ENCODE peak calls at places on chromosomes 3 and 15, in six cellular contexts. One of them, this sample, is unnamed.

GRCh38 chr3:39814007-39814406 is 4.6 kb downstream of the MYRIP start:
- DNase-seq in CD4-positive, alpha-beta T cell: no peak
- DNase-seq in epithelial cell of esophagus: peak
- DNase-seq in endothelial cell: no peak
- DNase-seq in foreskin fibroblast: peak
- DNase-seq in Calu3: peak
- DNase-seq in this sample: no peak

GRCh38 chr15:55224892-55225291 is 28.2 kb upstream of the RSL24D1 start:
- DNase-seq in CD4-positive, alpha-beta T cell: no peak
- DNase-seq in epithelial cell of esophagus: no peak
- DNase-seq in endothelial cell: no peak
- DNase-seq in foreskin fibroblast: no peak
- DNase-seq in Calu3: no peak
- DNase-seq in this sample: no peak

GRCh38 chr3:147699175-147699838 is 290.1 kb downstream of the ZIC1 start:
- DNase-seq in CD4-positive, alpha-beta T cell: no peak
- DNase-seq in epithelial cell of esophagus: peak
- DNase-seq in endothelial cell: no peak
- DNase-seq in foreskin fibroblast: peak
- DNase-seq in Calu3: peak
- DNase-seq in this sample: no peak

GRCh38 chr3:100045696-100046095 is 68.6 kb downstream of the FILIP1L start:
- DNase-seq in CD4-positive, alpha-beta T cell: no peak
- DNase-seq in epithelial cell of esophagus: peak
- DNase-seq in endothelial cell: no peak
- DNase-seq in foreskin fibroblast: peak
- DNase-seq in Calu3: no peak
- DNase-seq in this sample: no peak

GRCh38 chr3:58609990-58610389 is 32.8 kb upstream of the FAM107A start:
- DNase-seq in CD4-positive, alpha-beta T cell: no peak
- DNase-seq in epithelial cell of esophagus: no peak
- DNase-seq in endothelial cell: no peak
- DNase-seq in foreskin fibroblast: no peak
- DNase-seq in Calu3: no peak
- DNase-seq in this sample: no peak

GRCh38 chr15:92801774-92802464 is 98.2 kb upstream of the CHD2 start:
- DNase-seq in CD4-positive, alpha-beta T cell: no peak
- DNase-seq in epithelial cell of esophagus: peak
- DNase-seq in endothelial cell: no peak
- DNase-seq in foreskin fibroblast: peak
- DNase-seq in Calu3: peak
- DNase-seq in this sample: peak

GRCh38 chr15:89898628-89899302 is 5.0 kb upstream of the AP3S2 start:
- DNase-seq in CD4-positive, alpha-beta T cell: peak
- DNase-seq in epithelial cell of esophagus: peak
- DNase-seq in endothelial cell: peak
- DNase-seq in foreskin fibroblast: peak
- DNase-seq in Calu3: peak
- DNase-seq in this sample: no peak

GRCh38 chr3:148962513-148962912 is 28.8 kb upstream of the GYG1 start:
- DNase-seq in CD4-positive, alpha-beta T cell: no peak
- DNase-seq in epithelial cell of esophagus: peak
- DNase-seq in endothelial cell: peak
- DNase-seq in foreskin fibroblast: peak
- DNase-seq in Calu3: peak
- DNase-seq in this sample: no peak

GRCh38 chr3:197399486-197399885 is 101.1 kb upstream of the DLG1 start:
- DNase-seq in CD4-positive, alpha-beta T cell: no peak
- DNase-seq in epithelial cell of esophagus: no peak
- DNase-seq in endothelial cell: no peak
- DNase-seq in foreskin fibroblast: no peak
- DNase-seq in Calu3: no peak
- DNase-seq in this sample: no peak

GRCh38 chr3:37787027-37787868 is 74.4 kb upstream of the CTDSPL start:
- DNase-seq in CD4-positive, alpha-beta T cell: no peak
- DNase-seq in epithelial cell of esophagus: no peak
- DNase-seq in endothelial cell: no peak
- DNase-seq in foreskin fibroblast: no peak
- DNase-seq in Calu3: no peak
- DNase-seq in this sample: no peak

GRCh38 chr3:194282436-194283122 is 68.5 kb downstream of the CPN2 start:
- DNase-seq in CD4-positive, alpha-beta T cell: no peak
- DNase-seq in epithelial cell of esophagus: no peak
- DNase-seq in endothelial cell: no peak
- DNase-seq in foreskin fibroblast: no peak
- DNase-seq in Calu3: no peak
- DNase-seq in this sample: peak

GRCh38 chr15:73930371-73930770 is 4.1 kb downstream of the LOXL1 start:
- DNase-seq in CD4-positive, alpha-beta T cell: no peak
- DNase-seq in epithelial cell of esophagus: peak
- DNase-seq in endothelial cell: no peak
- DNase-seq in foreskin fibroblast: peak
- DNase-seq in Calu3: no peak
- DNase-seq in this sample: no peak

GRCh38 chr3:86793786-86794185 is 197.2 kb downstream of the VGLL3 start:
- DNase-seq in CD4-positive, alpha-beta T cell: no peak
- DNase-seq in epithelial cell of esophagus: peak
- DNase-seq in endothelial cell: no peak
- DNase-seq in foreskin fibroblast: peak
- DNase-seq in Calu3: peak
- DNase-seq in this sample: no peak

GRCh38 chr15:38557855-38558713 is 6.5 kb downstream of the RASGRP1 start:
- DNase-seq in CD4-positive, alpha-beta T cell: no peak
- DNase-seq in epithelial cell of esophagus: no peak
- DNase-seq in endothelial cell: no peak
- DNase-seq in foreskin fibroblast: no peak
- DNase-seq in Calu3: no peak
- DNase-seq in this sample: no peak

GRCh38 chr3:172560026-172560425 is 36.8 kb upstream of the TNFSF10 start:
- DNase-seq in CD4-positive, alpha-beta T cell: no peak
- DNase-seq in epithelial cell of esophagus: no peak
- DNase-seq in endothelial cell: no peak
- DNase-seq in foreskin fibroblast: no peak
- DNase-seq in Calu3: peak
- DNase-seq in this sample: no peak

GRCh38 chr3:99670556-99670950 is 32.2 kb downstream of the COL8A1 start:
- DNase-seq in CD4-positive, alpha-beta T cell: no peak
- DNase-seq in epithelial cell of esophagus: no peak
- DNase-seq in endothelial cell: no peak
- DNase-seq in foreskin fibroblast: no peak
- DNase-seq in Calu3: no peak
- DNase-seq in this sample: no peak

GRCh38 chr15:57395292-57395691 is 19.0 kb downstream of the CGNL1 start:
- DNase-seq in CD4-positive, alpha-beta T cell: no peak
- DNase-seq in epithelial cell of esophagus: peak
- DNase-seq in endothelial cell: no peak
- DNase-seq in foreskin fibroblast: peak
- DNase-seq in Calu3: no peak
- DNase-seq in this sample: no peak

GRCh38 chr15:34065261-34065660 is 26.3 kb upstream of the AVEN start:
- DNase-seq in CD4-positive, alpha-beta T cell: no peak
- DNase-seq in epithelial cell of esophagus: no peak
- DNase-seq in endothelial cell: no peak
- DNase-seq in foreskin fibroblast: no peak
- DNase-seq in Calu3: no peak
- DNase-seq in this sample: no peak

GRCh38 chr3:49566312-49566711 is 12.0 kb downstream of the BSN start:
- DNase-seq in CD4-positive, alpha-beta T cell: no peak
- DNase-seq in epithelial cell of esophagus: no peak
- DNase-seq in endothelial cell: no peak
- DNase-seq in foreskin fibroblast: no peak
- DNase-seq in Calu3: no peak
- DNase-seq in this sample: no peak
- TF ChIP-seq CTCF in CD4-positive, alpha-beta T cell: no peak
- TF ChIP-seq CTCF in epithelial cell of esophagus: no peak
- TF ChIP-seq CTCF in endothelial cell: no peak
- TF ChIP-seq CTCF in foreskin fibroblast: peak
- TF ChIP-seq CTCF in Calu3: no peak
- TF ChIP-seq CTCF in this sample: no peak

DNA sequence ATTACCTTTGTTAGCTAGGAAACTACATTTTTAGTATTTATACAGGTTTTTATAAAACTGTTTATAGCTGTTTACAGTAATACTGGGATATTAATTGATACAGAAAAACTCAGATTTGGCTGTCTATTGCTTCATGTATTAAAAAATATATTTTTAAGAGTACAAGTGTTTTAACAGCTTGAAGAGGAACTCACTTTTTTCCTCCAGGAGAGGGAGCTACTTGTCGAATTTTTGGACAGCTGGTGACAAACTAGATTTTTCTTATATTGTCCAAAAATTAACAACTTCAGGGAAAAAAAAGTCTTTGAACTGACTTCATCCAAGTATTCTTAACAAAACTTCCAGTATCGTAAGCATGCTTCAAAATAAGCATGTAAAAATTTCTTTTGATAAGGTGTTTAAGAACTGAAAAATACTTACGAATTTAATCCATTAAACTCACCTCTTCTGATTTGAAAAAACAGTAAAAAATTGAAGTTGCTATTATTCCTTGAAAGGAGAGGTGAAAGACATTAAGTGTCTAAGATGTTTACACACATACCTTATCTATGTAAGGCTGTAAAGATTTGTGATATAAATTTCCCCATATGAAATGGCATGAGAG is 4.0 kb downstream of the DIPK2A start:
- DNase-seq in CD4-positive, alpha-beta T cell: no peak
- DNase-seq in epithelial cell of esophagus: peak
- DNase-seq in endothelial cell: no peak
- DNase-seq in foreskin fibroblast: peak
- DNase-seq in Calu3: peak
- DNase-seq in this sample: no peak
- TF ChIP-seq CTCF in CD4-positive, alpha-beta T cell: peak
- TF ChIP-seq CTCF in epithelial cell of esophagus: peak
- TF ChIP-seq CTCF in endothelial cell: peak
- TF ChIP-seq CTCF in foreskin fibroblast: peak
- TF ChIP-seq CTCF in Calu3: peak
- TF ChIP-seq CTCF in this sample: no peak

GRCh38 chr3:153624310-153625030 is 462.4 kb downstream of the RAP2B start:
- DNase-seq in CD4-positive, alpha-beta T cell: no peak
- DNase-seq in epithelial cell of esophagus: no peak
- DNase-seq in endothelial cell: no peak
- DNase-seq in foreskin fibroblast: no peak
- DNase-seq in Calu3: no peak
- DNase-seq in this sample: no peak

GRCh38 chr3:153628591-153628990 is 466.6 kb downstream of the RAP2B start:
- DNase-seq in CD4-positive, alpha-beta T cell: no peak
- DNase-seq in epithelial cell of esophagus: peak
- DNase-seq in endothelial cell: peak
- DNase-seq in foreskin fibroblast: peak
- DNase-seq in Calu3: no peak
- DNase-seq in this sample: no peak

GRCh38 chr3:153623834-153624233 is 461.8 kb downstream of the RAP2B start:
- DNase-seq in CD4-positive, alpha-beta T cell: no peak
- DNase-seq in epithelial cell of esophagus: no peak
- DNase-seq in endothelial cell: no peak
- DNase-seq in foreskin fibroblast: no peak
- DNase-seq in Calu3: no peak
- DNase-seq in this sample: no peak

GRCh38 chr3:153626158-153626557 is 464.1 kb downstream of the RAP2B start:
- DNase-seq in CD4-positive, alpha-beta T cell: no peak
- DNase-seq in epithelial cell of esophagus: no peak
- DNase-seq in endothelial cell: no peak
- DNase-seq in foreskin fibroblast: no peak
- DNase-seq in Calu3: no peak
- DNase-seq in this sample: no peak

GRCh38 chr3:153625506-153625905 is 463.5 kb downstream of the RAP2B start:
- DNase-seq in CD4-positive, alpha-beta T cell: no peak
- DNase-seq in epithelial cell of esophagus: no peak
- DNase-seq in endothelial cell: no peak
- DNase-seq in foreskin fibroblast: peak
- DNase-seq in Calu3: no peak
- DNase-seq in this sample: no peak
- TF ChIP-seq CTCF in CD4-positive, alpha-beta T cell: no peak
- TF ChIP-seq CTCF in epithelial cell of esophagus: no peak
- TF ChIP-seq CTCF in endothelial cell: no peak
- TF ChIP-seq CTCF in foreskin fibroblast: no peak
- TF ChIP-seq CTCF in Calu3: no peak
- TF ChIP-seq CTCF in this sample: no peak

GRCh38 chr3:160643994-160644393 is 33.0 kb upstream of the ARL14 start:
- DNase-seq in CD4-positive, alpha-beta T cell: no peak
- DNase-seq in epithelial cell of esophagus: no peak
- DNase-seq in endothelial cell: no peak
- DNase-seq in foreskin fibroblast: peak
- DNase-seq in Calu3: no peak
- DNase-seq in this sample: no peak
- TF ChIP-seq CTCF in CD4-positive, alpha-beta T cell: no peak
- TF ChIP-seq CTCF in epithelial cell of esophagus: no peak
- TF ChIP-seq CTCF in endothelial cell: no peak
- TF ChIP-seq CTCF in foreskin fibroblast: peak
- TF ChIP-seq CTCF in Calu3: peak
- TF ChIP-seq CTCF in this sample: no peak

GRCh38 chr3:24157106-24157505 is 212.0 kb downstream of the NR1D2 start:
- DNase-seq in CD4-positive, alpha-beta T cell: no peak
- DNase-seq in epithelial cell of esophagus: no peak
- DNase-seq in endothelial cell: no peak
- DNase-seq in foreskin fibroblast: no peak
- DNase-seq in Calu3: no peak
- DNase-seq in this sample: no peak
- TF ChIP-seq CTCF in CD4-positive, alpha-beta T cell: no peak
- TF ChIP-seq CTCF in epithelial cell of esophagus: no peak
- TF ChIP-seq CTCF in endothelial cell: no peak
- TF ChIP-seq CTCF in foreskin fibroblast: no peak
- TF ChIP-seq CTCF in Calu3: no peak
- TF ChIP-seq CTCF in this sample: no peak

This sample was measured in omental fat pad.